ENCODE peak calls at places on chromosomes 1 and 21, in six cellular contexts. One of them, this sample, is unnamed.

GRCh38 chr1:117895482-117896114 is 33.8 kb downstream of the GDAP2 start:
- DNase-seq in epithelial cell of esophagus: peak; percentile 82
- DNase-seq in CD4-positive, alpha-beta T cell: peak; percentile 8
- DNase-seq in epithelial cell of prostate: peak; percentile 3
- DNase-seq in T-helper 2 cell: peak; percentile 34
- DNase-seq in HT1080: peak; percentile 76
- DNase-seq in this sample: peak; percentile 36

GRCh38 chr1:30672661-30673060 is 50.7 kb downstream of the MATN1 start:
- DNase-seq in epithelial cell of esophagus: no peak
- DNase-seq in CD4-positive, alpha-beta T cell: no peak
- DNase-seq in epithelial cell of prostate: no peak
- DNase-seq in T-helper 2 cell: no peak
- DNase-seq in HT1080: no peak
- DNase-seq in this sample: no peak

GRCh38 chr21:43611598-43612369 is 47.5 kb downstream of the HSF2BP start:
- DNase-seq in epithelial cell of esophagus: peak; percentile 56
- DNase-seq in CD4-positive, alpha-beta T cell: no peak
- DNase-seq in epithelial cell of prostate: no peak
- DNase-seq in T-helper 2 cell: no peak
- DNase-seq in HT1080: peak; percentile 37
- DNase-seq in this sample: no peak

GRCh38 chr1:190608282-190608681 is 130.6 kb upstream of the BRINP3 start:
- DNase-seq in epithelial cell of esophagus: no peak
- DNase-seq in CD4-positive, alpha-beta T cell: no peak
- DNase-seq in epithelial cell of prostate: no peak
- DNase-seq in T-helper 2 cell: no peak
- DNase-seq in HT1080: no peak
- DNase-seq in this sample: no peak

GRCh38 chr1:48679868-48680267 is 96.8 kb downstream of the BEND5 start:
- DNase-seq in epithelial cell of esophagus: no peak
- DNase-seq in CD4-positive, alpha-beta T cell: no peak
- DNase-seq in epithelial cell of prostate: no peak
- DNase-seq in T-helper 2 cell: no peak
- DNase-seq in HT1080: no peak
- DNase-seq in this sample: no peak

GRCh38 chr21:16454371-16454770 is 724.6 kb downstream of the USP25 start:
- DNase-seq in epithelial cell of esophagus: peak; percentile 14
- DNase-seq in CD4-positive, alpha-beta T cell: no peak
- DNase-seq in epithelial cell of prostate: no peak
- DNase-seq in T-helper 2 cell: no peak
- DNase-seq in HT1080: peak; percentile 2
- DNase-seq in this sample: no peak

GRCh38 chr1:44030606-44031050 is 634 bp downstream of the SLC6A9 start:
- DNase-seq in epithelial cell of esophagus: peak; percentile 53
- DNase-seq in CD4-positive, alpha-beta T cell: no peak
- DNase-seq in epithelial cell of prostate: no peak
- DNase-seq in T-helper 2 cell: no peak
- DNase-seq in HT1080: peak; percentile 47
- DNase-seq in this sample: no peak

GRCh38 chr1:15409400-15410222 is at the start of gene EFHD2:
- DNase-seq in epithelial cell of esophagus: peak; percentile 76
- DNase-seq in CD4-positive, alpha-beta T cell: peak; percentile 90
- DNase-seq in epithelial cell of prostate: no peak
- DNase-seq in T-helper 2 cell: peak; percentile 82
- DNase-seq in HT1080: peak; percentile 56
- DNase-seq in this sample: no peak

GRCh38 chr1:231594749-231595148 is 31.8 kb upstream of the DISC1 start:
- DNase-seq in epithelial cell of esophagus: no peak
- DNase-seq in CD4-positive, alpha-beta T cell: no peak
- DNase-seq in epithelial cell of prostate: no peak
- DNase-seq in T-helper 2 cell: no peak
- DNase-seq in HT1080: no peak
- DNase-seq in this sample: no peak

This sample was measured in keratinocyte.